ENCODE peak calls at places on chromosomes 2 and 18, in six cellular contexts. G, X, U, V, H and F are unnamed samples.

GRCh38 chr2:21372654-21373053 is 248.9 kb downstream of the TDRD15 start:
- DNase-seq in H (no peak), V (no peak), X (no peak), G (no peak), U (no peak), F (no peak)

GRCh38 chr2:171655584-171655983 is 31.7 kb upstream of the DYNC1I2 start:
- DNase-seq in V (no peak), H (no peak), X (no peak), G (peak), U (no peak), F (no peak)

GRCh38 chr2:11719230-11719977 is 27.0 kb upstream of the LPIN1 start:
- DNase-seq in U (no peak), V (no peak), X (no peak), H (no peak), G (no peak), F (no peak)

GRCh38 chr18:13543144-13543543 is 183.2 kb downstream of the FAM210A start:
- DNase-seq in X (no peak), U (no peak), H (no peak), V (no peak), G (no peak), F (no peak)

GRCh38 chr2:96329416-96329815 is 4.3 kb downstream of the ITPRIPL1 start:
- DNase-seq in G (no peak), V (no peak), H (peak), U (no peak), X (no peak), F (no peak)

GRCh38 chr2:98924910-98925309 is 11.1 kb downstream of the CRACDL start:
- DNase-seq in V (no peak), X (no peak), U (no peak), G (no peak), H (no peak), F (no peak)

GRCh38 chr2:74708883-74709282 is 54.8 kb downstream of the SEMA4F start:
- DNase-seq in H (peak), X (no peak), U (no peak), G (no peak), V (no peak), F (no peak)

GRCh38 chr2:17300141-17300540 is 218.1 kb downstream of the RAD51AP2 start:
- DNase-seq in G (no peak), H (peak), U (no peak), X (no peak), V (no peak), F (no peak)

GRCh38 chr2:235698028-235698427 is 204.2 kb downstream of the AGAP1 start:
- DNase-seq in U (no peak), V (no peak), H (peak), X (peak), G (no peak), F (no peak)

GRCh38 chr2:223545830-223546229 is 56.3 kb downstream of the SCG2 start:
- DNase-seq in X (no peak), G (no peak), U (no peak), V (no peak), H (peak), F (no peak)

GRCh38 chr18:62426191-62426488 is 96.7 kb upstream of the ZCCHC2 start:
- DNase-seq in U (no peak), X (no peak), V (no peak), H (no peak), G (no peak), F (no peak)

GRCh38 chr2:216109962-216110614 is 940 bp downstream of the XRCC5 start:
- DNase-seq in U (peak), V (no peak), H (peak), G (no peak), X (no peak), F (no peak)

GRCh38 chr2:15058015-15058414 is 425.5 kb downstream of the LRATD1 start:
- DNase-seq in G (no peak), U (peak), H (peak), X (no peak), V (no peak), F (no peak)

GRCh38 chr2:16747706-16748105 is 82.1 kb upstream of the CYRIA start:
- DNase-seq in X (no peak), V (no peak), G (no peak), U (no peak), H (no peak), F (no peak)

GRCh38 chr2:237759176-237759575 is 39.4 kb upstream of the RBM44 start:
- DNase-seq in H (no peak), V (no peak), X (no peak), U (no peak), G (no peak), F (no peak)

GRCh38 chr2:151638188-151638933 is 95.9 kb downstream of the NEB start:
- DNase-seq in G (peak), V (no peak), U (no peak), H (no peak), X (no peak), F (no peak)

GRCh38 chr2:28228419-28228995 is 164.2 kb upstream of the FOSL2 start:
- DNase-seq in G (no peak), V (no peak), U (no peak), H (no peak), X (no peak), F (no peak)

GRCh38 chr2:185477452-185477851 is 261.2 kb upstream of the FSIP2 start:
- DNase-seq in V (no peak), G (no peak), U (no peak), H (no peak), X (no peak), F (no peak)

GRCh38 chr2:185471441-185471840 is 267.2 kb upstream of the FSIP2 start:
- DNase-seq in U (no peak), G (no peak), H (no peak), X (no peak), V (no peak), F (no peak)

GRCh38 chr2:185473838-185474237 is 264.8 kb upstream of the FSIP2 start:
- DNase-seq in V (no peak), X (no peak), U (no peak), H (no peak), G (no peak), F (no peak)

GRCh38 chr2:185472574-185472973 is 266.0 kb upstream of the FSIP2 start:
- DNase-seq in G (no peak), H (no peak), X (no peak), U (no peak), V (no peak), F (no peak)

DNA sequence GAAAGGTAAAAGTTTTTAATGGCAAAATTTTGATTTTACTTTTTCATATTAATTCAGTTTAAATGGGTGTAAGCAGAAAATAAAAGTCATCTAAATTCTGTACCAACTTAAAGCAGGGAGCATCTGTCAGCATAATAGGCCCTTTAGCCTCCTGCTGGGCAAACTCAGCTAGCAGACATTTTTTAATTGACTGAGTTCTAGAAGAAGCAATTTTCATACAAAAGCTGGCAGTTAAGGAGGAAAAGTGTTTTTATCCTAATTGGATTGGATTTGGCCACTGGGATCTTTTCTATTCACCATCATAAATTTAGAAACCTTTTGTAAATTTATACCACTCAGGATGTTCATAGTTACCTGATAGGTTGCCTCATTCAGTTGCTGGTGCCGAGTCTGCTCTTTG is 262.7 kb upstream of the FSIP2 start:
- DNase-seq in G (no peak), H (no peak), U (no peak), X (no peak), V (no peak), F (no peak)
- TF ChIP-seq CTCF in G (no peak), H (no peak), U (peak), X (no peak), V (peak), F (no peak)

GRCh38 chr2:134778372-134778771 is 59.6 kb upstream of the TMEM163 start:
- DNase-seq in H (no peak), V (no peak), X (peak), G (no peak), U (no peak), F (no peak)
- TF ChIP-seq CTCF in H (peak), V (peak), X (no peak), G (peak), U (peak), F (peak)

GRCh38 chr2:141906673-141907072 is 224.1 kb downstream of the LRP1B start:
- DNase-seq in U (no peak), X (no peak), V (no peak), H (no peak), G (no peak), F (no peak)
- TF ChIP-seq CTCF in U (no peak), X (no peak), V (no peak), H (no peak), G (no peak), F (peak)

GRCh38 chr2:241009191-241009590 is 10.8 kb downstream of the SNED1 start:
- DNase-seq in V (peak), G (no peak), X (no peak), U (no peak), H (no peak), F (no peak)

GRCh38 chr2:241008711-241009121 is 10.3 kb downstream of the SNED1 start:
- DNase-seq in X (peak), U (no peak), H (no peak), G (no peak), V (peak), F (no peak)

GRCh38 chr2:241010531-241011295 is 12.3 kb downstream of the SNED1 start:
- DNase-seq in X (no peak), H (no peak), U (no peak), V (no peak), G (no peak), F (no peak)

GRCh38 chr2:241011296-241011600 is 12.8 kb downstream of the SNED1 start:
- DNase-seq in H (no peak), V (peak), X (peak), U (no peak), G (no peak), F (no peak)

DNA sequence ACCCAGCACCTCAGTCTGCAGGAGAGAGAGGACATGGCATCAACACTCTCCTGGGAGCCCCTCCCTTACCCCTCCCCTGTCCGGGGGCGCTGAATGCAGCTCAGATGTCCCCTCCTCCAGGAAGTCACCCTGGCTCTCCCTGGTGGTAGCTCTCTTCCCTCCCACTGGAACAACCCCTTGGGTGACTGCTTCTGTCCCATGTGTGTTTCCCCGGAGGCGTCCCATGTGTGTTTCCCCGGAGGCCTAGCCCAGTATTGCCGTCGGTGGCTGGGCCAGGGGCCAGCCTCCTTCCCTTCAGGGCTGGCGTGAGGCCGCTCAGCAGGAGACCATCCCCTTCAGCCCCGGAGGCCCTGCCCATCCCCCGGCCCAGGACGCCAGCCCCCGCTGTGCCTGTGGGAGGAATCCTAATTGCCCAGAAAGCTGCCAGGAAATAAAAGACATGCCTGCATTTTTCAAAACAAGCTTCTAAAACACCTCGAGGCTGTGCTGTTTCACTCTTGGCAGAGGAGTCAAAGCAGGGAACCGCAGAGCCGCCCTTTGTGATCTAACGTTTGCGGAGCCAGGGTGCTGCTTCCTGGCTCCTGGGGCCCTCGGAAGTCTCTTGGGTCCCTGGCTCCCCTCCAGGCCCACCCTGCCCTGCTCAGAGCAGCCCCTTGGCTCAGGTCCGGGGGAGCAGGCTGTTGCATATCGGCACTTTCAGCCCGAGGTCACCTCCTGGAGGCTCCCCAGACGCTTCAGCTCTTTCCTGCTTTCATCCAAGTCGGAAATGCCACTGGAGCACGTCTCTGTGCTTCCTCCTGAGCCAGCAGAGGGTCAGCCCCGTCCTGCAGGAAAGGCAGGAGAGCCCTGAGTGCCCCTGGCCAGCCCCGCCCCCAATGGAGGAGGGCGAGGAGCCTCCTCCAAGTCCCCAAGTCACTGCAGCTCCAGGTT is 11.4 kb downstream of the SNED1 start:
- DNase-seq in X (peak), H (peak), G (no peak), V (peak), U (no peak), F (no peak)
- TF ChIP-seq CTCF in X (no peak), H (no peak), G (no peak), V (no peak), U (no peak), F (no peak)

DNA sequence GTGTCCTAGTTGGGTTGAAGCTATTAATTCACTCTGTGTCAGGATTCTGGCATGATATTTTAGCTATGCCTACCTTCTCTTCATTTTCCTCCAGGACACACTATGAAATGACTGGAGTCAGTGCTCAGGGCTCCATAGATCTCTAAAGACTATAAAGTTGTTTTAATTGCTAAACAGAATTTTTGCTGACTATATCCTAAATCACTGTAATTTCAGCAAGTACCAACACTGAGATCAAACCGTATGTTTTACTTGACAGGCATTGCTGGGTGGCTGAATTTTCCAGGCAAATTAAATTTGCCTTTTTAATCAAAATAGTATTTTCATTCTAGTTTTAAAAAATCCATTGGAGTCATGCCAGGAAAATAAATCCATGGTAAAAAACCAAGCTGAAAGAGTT is 138.1 kb downstream of the LRP1B start:
- DNase-seq in X (no peak), U (no peak), V (no peak), G (no peak), H (no peak), F (no peak)
- TF ChIP-seq CTCF in X (no peak), U (no peak), V (no peak), G (no peak), H (no peak), F (no peak)

GRCh38 chr2:217367464-217367863 is 507.6 kb upstream of the TNP1 start:
- DNase-seq in H (no peak), G (no peak), X (no peak), V (no peak), U (no peak), F (no peak)
- TF ChIP-seq CTCF in H (no peak), G (no peak), X (no peak), V (no peak), U (no peak), F (no peak)

DNA sequence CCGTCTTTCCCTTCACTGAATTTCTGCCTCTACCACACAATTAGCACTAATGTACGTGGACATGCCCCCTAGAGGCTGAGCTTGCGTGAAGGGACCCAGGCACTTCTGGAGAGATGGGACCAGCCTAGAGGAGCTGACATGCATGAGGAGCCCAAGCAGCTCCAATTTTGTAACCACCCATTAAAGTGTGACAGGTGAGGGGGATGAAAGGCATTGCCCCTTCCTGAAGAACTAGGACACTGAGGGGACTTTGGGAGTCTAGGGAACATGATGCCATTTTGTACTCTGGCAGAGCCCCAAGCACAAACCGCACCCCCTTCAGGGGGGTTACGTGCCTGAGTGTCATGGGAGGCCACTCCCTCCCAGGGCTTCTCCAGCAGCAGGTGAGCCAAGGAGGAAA is 63.6 kb downstream of the HNRNPLL start:
- DNase-seq in V (no peak), H (no peak), U (no peak), X (no peak), G (no peak), F (no peak)
- TF ChIP-seq CTCF in V (peak), H (no peak), U (peak), X (no peak), G (no peak), F (no peak)

GRCh38 chr2:37287966-37288365 is 36.7 kb downstream of the PRKD3 start:
- DNase-seq in H (no peak), U (no peak), V (no peak), X (no peak), G (no peak), F (no peak)
- TF ChIP-seq CTCF in H (no peak), U (peak), V (no peak), X (no peak), G (peak), F (peak)

DNA sequence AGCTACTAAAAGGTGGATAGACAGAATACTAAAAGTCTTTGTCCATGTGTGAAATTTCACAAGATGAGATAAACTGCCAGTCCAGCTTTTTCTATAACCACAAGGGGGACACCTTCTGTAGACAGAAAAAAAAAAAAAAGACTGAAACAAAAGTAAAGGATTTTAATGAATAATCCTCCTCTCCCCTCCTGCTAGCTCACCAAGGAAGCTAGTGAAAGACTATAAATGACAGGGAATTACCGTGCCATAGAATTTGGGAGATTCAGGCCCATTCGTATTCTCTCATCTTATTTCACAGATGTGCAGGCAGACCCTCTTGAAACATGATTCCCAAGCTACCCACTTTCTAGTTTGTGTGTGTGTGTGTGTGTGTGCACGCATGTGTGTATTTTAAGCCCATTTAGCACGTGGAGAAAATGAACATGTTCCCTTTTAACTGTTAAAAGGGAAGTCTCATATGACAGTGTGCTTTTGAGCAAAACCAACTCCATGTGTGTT is 36.3 kb upstream of the SLC8A1 start:
- DNase-seq in H (peak), U (peak), V (no peak), X (no peak), G (no peak), F (no peak)
- TF ChIP-seq CTCF in H (peak), U (peak), V (peak), X (peak), G (peak), F (peak)